ENCODE peak calls at places on chromosomes 4 and X, in four cellular contexts. D is NCI-H1436; G is stimulated activated CD8-positive, alpha-beta memory T cell treated with anti-CD3 and anti-CD28 coated beads, Interleukin-4, amount 100 ng/mL, for 24 hours; I is H9. A is an unnamed sample.

GRCh38 chr4:26786916-26787315 is 73.7 kb upstream of the STIM2 start:
- DNase-seq in D (no peak), I (no peak), G (no peak), A (no peak)

GRCh38 chr4:98929341-98930267 is 671 bp upstream of the EIF4E start:
- DNase-seq in I (no peak), G (peak), D (no peak), A (peak)

GRCh38 chr4:79241846-79242245 is 84.0 kb downstream of the NAA11 start:
- DNase-seq in D (no peak), G (no peak), I (no peak), A (no peak)

GRCh38 chrX:150291014-150291413 is 72.1 kb upstream of the MAMLD1 start:
- DNase-seq in I (no peak), G (no peak), D (no peak), A (peak)

GRCh38 chrX:69073721-69074120 is 91.5 kb downstream of the PJA1 start:
- DNase-seq in D (no peak), G (no peak), I (no peak), A (no peak)

GRCh38 chr4:148173397-148174017 is 268.7 kb downstream of the NR3C2 start:
- DNase-seq in I (no peak), G (no peak), D (no peak), A (no peak)

GRCh38 chrX:20067709-20068315 is 48.9 kb downstream of the MAP7D2 start:
- DNase-seq in I (no peak), D (no peak), G (no peak), A (peak)

GRCh38 chr4:26238426-26238781 is 82.4 kb upstream of the RBPJ start:
- DNase-seq in G (no peak), D (peak), I (no peak), A (no peak)

GRCh38 chr4:95165926-95166524 is 382.7 kb downstream of the UNC5C start:
- DNase-seq in D (peak), I (no peak), G (no peak), A (no peak)

GRCh38 chrX:3216581-3216980 is 129.9 kb downstream of the MXRA5 start:
- DNase-seq in I (no peak), G (no peak), D (no peak), A (no peak)

GRCh38 chr4:29853843-29854242 is 866.3 kb upstream of the PCDH7 start:
- DNase-seq in I (peak), D (no peak), G (no peak), A (no peak)

GRCh38 chrX:3697701-3698279 is 15.7 kb downstream of the PRKX start:
- DNase-seq in G (no peak), D (peak), I (no peak), A (peak)

GRCh38 chrX:150201841-150202240 is 161.3 kb upstream of the MAMLD1 start:
- DNase-seq in G (no peak), D (no peak), I (no peak), A (no peak)

GRCh38 chr4:84965558-84966381 is 720 bp downstream of the WDFY3 start:
- DNase-seq in G (no peak), I (peak), D (peak), A (peak)